ENCODE peak calls at places on chromosomes 2 and 18, in ten cellular contexts. O, T, N, D, Y, X, Z, M, L and A are unnamed samples.
A peak's percentile ranks its signal among the peaks of the same experiment; 100 is the strongest.

GRCh38 chr2:163698857-163699256 is 37.0 kb downstream of the FIGN start:
- DNase-seq in T (no peak), Y (peak; percentile 88), D (no peak), O (no peak), Z (no peak), M (no peak), X (no peak), N (no peak), L (no peak), A (no peak)

GRCh38 chr2:200444530-200444929 is 65.3 kb downstream of the KCTD18 start:
- DNase-seq in D (no peak), O (no peak), X (no peak), T (no peak), Z (no peak), M (no peak), L (no peak), N (no peak), Y (no peak), A (no peak)

GRCh38 chr2:2577366-2577765 is 246.3 kb upstream of the MYT1L start:
- DNase-seq in D (no peak), Z (no peak), M (no peak), N (no peak), X (no peak), Y (no peak), L (no peak), O (no peak), T (no peak), A (no peak)

GRCh38 chr2:197929008-197929885 is 124.9 kb downstream of the PLCL1 start:
- DNase-seq in X (no peak), L (no peak), Z (no peak), O (no peak), Y (no peak), D (no peak), N (no peak), M (no peak), T (no peak), A (no peak)

GRCh38 chr2:229080172-229080571 is 190.9 kb downstream of the PID1 start:
- DNase-seq in D (no peak), T (no peak), M (no peak), Z (no peak), N (no peak), X (no peak), Y (no peak), O (no peak), L (no peak), A (no peak)

GRCh38 chr2:174878537-174879147 is 114.4 kb upstream of the CHRNA1 start:
- DNase-seq in Z (no peak), O (no peak), Y (no peak), M (peak; percentile 40), N (no peak), L (no peak), T (no peak), D (no peak), X (peak; percentile 43), A (peak; percentile 40)

GRCh38 chr2:157784169-157784822 is 91.8 kb downstream of the ACVR1 start:
- DNase-seq in Z (no peak), D (no peak), T (no peak), L (peak; percentile 80), Y (peak; percentile 49), N (peak; percentile 46), O (peak; percentile 75), X (no peak), M (peak; percentile 73), A (peak; percentile 89)

GRCh38 chr18:74375999-74376398 is 60.4 kb downstream of the C18orf63 start:
- DNase-seq in N (no peak), X (no peak), Z (no peak), M (no peak), Y (no peak), D (no peak), T (no peak), L (no peak), O (no peak), A (no peak)

GRCh38 chr2:187424156-187424555 is 23.9 kb downstream of the CALCRL start:
- DNase-seq in D (no peak), L (no peak), Y (peak; percentile 30), O (no peak), Z (no peak), N (no peak), T (no peak), M (no peak), X (no peak), A (no peak)

GRCh38 chr2:170812716-170813585 is 3.7 kb upstream of the GAD1 start:
- DNase-seq in O (no peak), Z (no peak), T (peak; percentile 85), L (no peak), X (peak; percentile 94), D (no peak), N (no peak), M (peak; percentile 36), Y (peak; percentile 97), A (peak; percentile 81)

GRCh38 chr18:50836521-50836957 is 16.7 kb upstream of the MRO start:
- DNase-seq in N (no peak), T (peak; percentile 47), X (no peak), O (no peak), M (no peak), L (no peak), D (no peak), Z (no peak), Y (no peak), A (peak; percentile 77)

GRCh38 chr2:64832926-64833325 is 156.3 kb upstream of the SLC1A4 start:
- DNase-seq in L (no peak), X (no peak), M (no peak), T (no peak), D (no peak), Y (no peak), O (no peak), Z (no peak), N (no peak), A (no peak)

GRCh38 chr2:191677091-191677645 is 768 bp upstream of the NABP1 start:
- DNase-seq in O (no peak), N (no peak), Z (no peak), D (no peak), L (no peak), T (peak; percentile 39), M (no peak), Y (peak; percentile 27), X (no peak), A (peak; percentile 59)

GRCh38 chr2:219484343-219485200 is 14.1 kb upstream of the GMPPA start:
- DNase-seq in T (no peak), L (no peak), O (no peak), Z (no peak), M (no peak), Y (peak; percentile 75), N (no peak), X (no peak), D (no peak), A (no peak)

GRCh38 chr2:181500201-181500600 is 43.0 kb downstream of the ITGA4 start:
- DNase-seq in X (no peak), L (no peak), Y (no peak), N (no peak), Z (no peak), D (no peak), T (no peak), M (no peak), O (no peak), A (no peak)

GRCh38 chr2:176470713-176471112 is 201.5 kb downstream of the MTX2 start:
- DNase-seq in N (no peak), L (no peak), O (no peak), T (no peak), D (no peak), X (no peak), Y (no peak), Z (no peak), M (no peak), A (no peak)

GRCh38 chr18:13500891-13501887 is 225.2 kb downstream of the FAM210A start:
- DNase-seq in N (peak; percentile 49), Z (no peak), L (no peak), Y (peak; percentile 47), D (no peak), T (no peak), X (peak; percentile 31), M (peak; percentile 82), O (no peak), A (no peak)

GRCh38 chr2:215315301-215315700 is 3.4 kb downstream of the ATIC start:
- DNase-seq in L (no peak), T (no peak), M (no peak), X (no peak), Y (no peak), N (no peak), D (no peak), O (no peak), Z (no peak), A (no peak)
- H3K36me3 ChIP-seq in L (peaks cover 25% of the 10 kb centered on the region), T (peaks cover 82% of the 10 kb centered on the region), M (peaks cover 9% of the 10 kb centered on the region), X (no peaks in the 10 kb centered on the region), Y (peaks cover 44% of the 10 kb centered on the region), N (peaks cover 38% of the 10 kb centered on the region), D (peaks cover 6% of the 10 kb centered on the region), O (no peaks in the 10 kb centered on the region), Z (peaks cover 78% of the 10 kb centered on the region), A (peaks cover 2% of the 10 kb centered on the region)

DNA sequence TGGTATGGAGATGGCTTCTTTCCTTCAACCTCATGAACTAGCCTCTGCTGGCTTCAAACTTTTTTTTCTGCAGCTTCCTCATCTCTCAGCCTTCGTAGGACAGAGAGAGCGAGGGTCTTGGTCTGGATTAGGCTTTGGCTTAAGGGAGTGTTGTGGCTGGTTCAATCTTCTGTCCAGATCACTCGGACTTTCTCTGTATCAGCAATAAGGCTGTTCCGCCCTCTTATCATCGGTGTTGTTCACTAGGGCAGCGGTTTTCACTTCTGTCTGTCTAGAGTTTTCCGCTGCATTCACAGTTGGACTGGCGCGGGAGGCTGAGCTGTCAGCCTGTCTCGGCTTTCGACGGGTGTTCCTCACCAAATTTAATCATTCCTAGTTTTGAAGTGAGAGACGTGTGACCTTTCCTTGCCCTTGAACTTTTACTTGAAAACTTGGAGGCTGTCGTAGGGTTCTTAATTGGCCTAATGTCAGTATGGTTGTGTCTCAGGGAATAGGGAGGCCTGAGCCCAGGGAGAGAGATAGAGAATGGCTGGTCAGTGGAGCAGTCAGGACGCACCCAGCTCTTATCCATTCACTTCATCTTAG is 108.3 kb downstream of the NFATC1 start:
- DNase-seq in Z (peak; percentile 21), Y (no peak), N (no peak), M (no peak), D (no peak), T (no peak), O (peak; percentile 2), L (no peak), X (no peak), A (no peak)
- H3K36me3 ChIP-seq in Z (no peaks in the 10 kb centered on the region), Y (peaks cover under 1% of the 10 kb centered on the region), N (peaks cover under 1% of the 10 kb centered on the region), M (no peaks in the 10 kb centered on the region), D (no peaks in the 10 kb centered on the region), T (peaks cover 12% of the 10 kb centered on the region), O (no peaks in the 10 kb centered on the region), L (no peaks in the 10 kb centered on the region), X (no peaks in the 10 kb centered on the region), A (no peaks in the 10 kb centered on the region)

GRCh38 chr2:227545990-227546389 is 52.7 kb upstream of the SCYGR2 start:
- DNase-seq in O (peak; percentile 55), D (no peak), M (no peak), T (peak; percentile 16), L (no peak), X (no peak), N (no peak), Z (no peak), Y (peak; percentile 33), A (peak; percentile 10)
- H3K36me3 ChIP-seq in O (no peaks in the 10 kb centered on the region), D (no peaks in the 10 kb centered on the region), M (peaks cover 3% of the 10 kb centered on the region), T (peaks cover 35% of the 10 kb centered on the region), L (peaks cover 40% of the 10 kb centered on the region), X (no peaks in the 10 kb centered on the region), N (peaks cover 44% of the 10 kb centered on the region), Z (peaks cover 67% of the 10 kb centered on the region), Y (peaks cover 8% of the 10 kb centered on the region), A (no peaks in the 10 kb centered on the region)

DNA sequence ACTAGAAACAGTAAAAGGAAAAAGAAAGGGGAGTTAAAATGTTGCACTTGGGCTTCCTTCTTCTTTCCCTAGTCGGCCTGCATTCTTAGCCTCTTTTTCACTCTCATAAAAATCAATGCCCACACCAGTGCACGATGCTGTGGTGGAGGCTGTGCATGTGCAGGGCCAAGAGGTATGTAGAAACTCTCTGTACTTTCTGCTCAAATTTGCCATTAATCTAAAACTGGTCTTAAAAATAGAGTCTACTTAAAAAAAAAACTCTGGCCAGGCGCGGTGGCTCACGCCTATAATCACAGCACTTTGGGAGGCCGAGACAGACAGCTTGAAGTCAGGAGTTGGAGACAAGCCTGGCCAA is 11.1 kb downstream of the TRAPPC8 start:
- DNase-seq in L (no peak), Z (no peak), D (no peak), O (no peak), M (no peak), Y (no peak), X (no peak), T (no peak), N (no peak), A (no peak)
- H3K36me3 ChIP-seq in L (peaks cover 49% of the 10 kb centered on the region), Z (peaks cover 54% of the 10 kb centered on the region), D (peaks cover 3% of the 10 kb centered on the region), O (no peaks in the 10 kb centered on the region), M (no peaks in the 10 kb centered on the region), Y (peaks cover 25% of the 10 kb centered on the region), X (no peaks in the 10 kb centered on the region), T (peaks cover 15% of the 10 kb centered on the region), N (peaks cover 41% of the 10 kb centered on the region), A (no peaks in the 10 kb centered on the region)